ENCODE peak calls at places on chromosomes 1 and 21, in eight cellular contexts. J is EL, S is neural progenitor cell, M is NCI-H345, E is NCI-H774, P is sigmoid colon, N is astrocyte of the cerebellum, F is NCI-H1694 treated with DMSO at 0.1 percent for 48 hours. L is an unnamed sample.
A peak's percentile ranks its signal among the peaks of the same experiment; 100 is the strongest.

GRCh38 chr1:53362851-53363642 is 35.2 kb upstream of the LRP8 start:
- DNase-seq in J (no peak), S (no peak), M (no peak), E (no peak), P (no peak), N (no peak), F (peak; percentile 76), L (no peak)

GRCh38 chr21:42661688-42662429 is 8.4 kb downstream of the PDE9A start:
- DNase-seq in J (no peak), S (no peak), M (no peak), E (no peak), P (no peak), N (no peak), F (peak; percentile 91), L (no peak)

GRCh38 chr1:154730986-154731489 is 123.1 kb upstream of the ADAR start:
- DNase-seq in J (peak; percentile 36), S (no peak), M (no peak), E (no peak), P (peak; percentile 87), N (no peak), F (no peak), L (no peak)

GRCh38 chr1:37562984-37563383 is 6.2 kb downstream of the DNALI1 start:
- DNase-seq in J (no peak), S (no peak), M (no peak), E (no peak), P (no peak), N (no peak), F (no peak), L (no peak)

GRCh38 chr1:206694151-206694550 is 9.4 kb downstream of the MAPKAPK2 start:
- DNase-seq in J (no peak), S (no peak), M (no peak), E (no peak), P (peak; percentile 26), N (no peak), F (no peak), L (no peak)

GRCh38 chr1:168512864-168513595 is 30.8 kb downstream of the XCL2 start:
- DNase-seq in J (no peak), S (no peak), M (no peak), E (no peak), P (no peak), N (no peak), F (no peak), L (no peak)

GRCh38 chr21:46437096-46437498 is 21.6 kb upstream of the DIP2A start:
- DNase-seq in J (no peak), S (no peak), M (no peak), E (no peak), P (no peak), N (no peak), F (no peak), L (no peak)

GRCh38 chr1:20439282-20439681 is 46.7 kb downstream of the CAMK2N1 start:
- DNase-seq in J (peak; percentile 12), S (peak; percentile 65), M (no peak), E (no peak), P (no peak), N (peak; percentile 11), F (no peak), L (no peak)

GRCh38 chr1:70090875-70091274 is 114.5 kb downstream of the LRRC40 start:
- DNase-seq in J (peak; percentile 92), S (no peak), M (no peak), E (no peak), P (no peak), N (peak; percentile 16), F (no peak), L (no peak)

GRCh38 chr1:1815606-1816281 is 37.5 kb upstream of the NADK start:
- DNase-seq in J (no peak), S (no peak), M (no peak), E (no peak), P (no peak), N (no peak), F (no peak), L (no peak)

GRCh38 chr1:225653463-225654276 is 747 bp upstream of the ENAH start:
- DNase-seq in J (peak; percentile 77), S (peak; percentile 76), M (peak; percentile 64), E (peak; percentile 70), P (peak; percentile 93), N (peak; percentile 47), F (no peak), L (peak; percentile 71)

GRCh38 chr1:119655160-119655559 is 7.1 kb upstream of the ZNF697 start:
- DNase-seq in J (peak; percentile 34), S (no peak), M (no peak), E (no peak), P (no peak), N (no peak), F (no peak), L (no peak)

GRCh38 chr21:38999148-38999547 is 184.1 kb downstream of the PSMG1 start:
- DNase-seq in J (no peak), S (no peak), M (no peak), E (no peak), P (no peak), N (no peak), F (no peak), L (no peak)

L was measured in DMS79.